ENCODE peak calls at places on chromosomes 4 and X, in six cellular contexts. One of them, this sample, is unnamed.

GRCh38 chr4:188661502-188661901 is 522.3 kb downstream of the TRIML1 start:
- DNase-seq in left colon: no peak
- DNase-seq in pulmonary artery endothelial cell: no peak
- DNase-seq in hippocampal formation: no peak
- DNase-seq in type B pancreatic cell: no peak
- DNase-seq in HL-60: no peak
- DNase-seq in this sample: no peak

GRCh38 chr4:155666701-155667537 is at the start of gene GUCY1A1:
- DNase-seq in type B pancreatic cell: peak
- DNase-seq in left colon: no peak
- DNase-seq in HL-60: no peak
- DNase-seq in hippocampal formation: peak
- DNase-seq in pulmonary artery endothelial cell: no peak
- DNase-seq in this sample: peak

GRCh38 chrX:50211510-50211909 is 6.9 kb downstream of the CCNB3 start:
- DNase-seq in pulmonary artery endothelial cell: no peak
- DNase-seq in HL-60: no peak
- DNase-seq in type B pancreatic cell: no peak
- DNase-seq in left colon: no peak
- DNase-seq in hippocampal formation: no peak
- DNase-seq in this sample: peak

GRCh38 chrX:51837926-51838325 is 55.5 kb upstream of the MAGED1 start:
- DNase-seq in hippocampal formation: no peak
- DNase-seq in pulmonary artery endothelial cell: no peak
- DNase-seq in HL-60: no peak
- DNase-seq in type B pancreatic cell: no peak
- DNase-seq in left colon: peak
- DNase-seq in this sample: no peak

GRCh38 chrX:15524417-15524816 is 23.8 kb downstream of the BMX start:
- DNase-seq in pulmonary artery endothelial cell: peak
- DNase-seq in type B pancreatic cell: no peak
- DNase-seq in HL-60: no peak
- DNase-seq in left colon: no peak
- DNase-seq in hippocampal formation: no peak
- DNase-seq in this sample: no peak

GRCh38 chr4:185283723-185284122 is 74.3 kb downstream of the SNX25 start:
- DNase-seq in type B pancreatic cell: no peak
- DNase-seq in hippocampal formation: no peak
- DNase-seq in HL-60: no peak
- DNase-seq in pulmonary artery endothelial cell: peak
- DNase-seq in left colon: no peak
- DNase-seq in this sample: no peak

GRCh38 chr4:38610844-38611550 is 53.0 kb upstream of the KLF3 start:
- DNase-seq in pulmonary artery endothelial cell: no peak
- DNase-seq in type B pancreatic cell: no peak
- DNase-seq in HL-60: no peak
- DNase-seq in hippocampal formation: peak
- DNase-seq in left colon: peak
- DNase-seq in this sample: no peak

GRCh38 chrX:47772764-47773163 is 63.9 kb upstream of the ZNF81 start:
- DNase-seq in HL-60: no peak
- DNase-seq in left colon: no peak
- DNase-seq in pulmonary artery endothelial cell: no peak
- DNase-seq in type B pancreatic cell: no peak
- DNase-seq in hippocampal formation: no peak
- DNase-seq in this sample: no peak

GRCh38 chrX:33188881-33189280 is 22.5 kb downstream of the DMD start:
- DNase-seq in HL-60: no peak
- DNase-seq in pulmonary artery endothelial cell: no peak
- DNase-seq in type B pancreatic cell: no peak
- DNase-seq in hippocampal formation: no peak
- DNase-seq in left colon: no peak
- DNase-seq in this sample: no peak

GRCh38 chr4:174702974-174703478 is 126.0 kb downstream of the GLRA3 start:
- DNase-seq in HL-60: no peak
- DNase-seq in pulmonary artery endothelial cell: no peak
- DNase-seq in type B pancreatic cell: no peak
- DNase-seq in left colon: no peak
- DNase-seq in hippocampal formation: no peak
- DNase-seq in this sample: no peak

GRCh38 chr4:2761035-2761923 is 5.1 kb upstream of the TNIP2 start:
- DNase-seq in pulmonary artery endothelial cell: no peak
- DNase-seq in left colon: peak
- DNase-seq in HL-60: no peak
- DNase-seq in type B pancreatic cell: no peak
- DNase-seq in hippocampal formation: no peak
- DNase-seq in this sample: peak

GRCh38 chr4:142077048-142077447 is 440.7 kb downstream of the IL15 start:
- DNase-seq in hippocampal formation: no peak
- DNase-seq in left colon: no peak
- DNase-seq in type B pancreatic cell: no peak
- DNase-seq in pulmonary artery endothelial cell: no peak
- DNase-seq in HL-60: no peak
- DNase-seq in this sample: no peak

GRCh38 chrX:26788402-26788998 is 572.5 kb downstream of the MAGEB5 start:
- DNase-seq in hippocampal formation: no peak
- DNase-seq in pulmonary artery endothelial cell: peak
- DNase-seq in type B pancreatic cell: no peak
- DNase-seq in HL-60: no peak
- DNase-seq in left colon: no peak
- DNase-seq in this sample: no peak

GRCh38 chrX:41889317-41890025 is 33.9 kb downstream of the CASK start:
- DNase-seq in left colon: no peak
- DNase-seq in hippocampal formation: no peak
- DNase-seq in HL-60: no peak
- DNase-seq in pulmonary artery endothelial cell: no peak
- DNase-seq in type B pancreatic cell: no peak
- DNase-seq in this sample: no peak

GRCh38 chr4:184818216-184818564 is 7.6 kb downstream of the ACSL1 start:
- DNase-seq in HL-60: no peak
- DNase-seq in left colon: no peak
- DNase-seq in type B pancreatic cell: no peak
- DNase-seq in pulmonary artery endothelial cell: no peak
- DNase-seq in hippocampal formation: no peak
- DNase-seq in this sample: no peak

GRCh38 chr4:94127707-94128328 is 79.8 kb upstream of the SMARCAD1 start:
- DNase-seq in left colon: no peak
- DNase-seq in HL-60: peak
- DNase-seq in type B pancreatic cell: no peak
- DNase-seq in hippocampal formation: no peak
- DNase-seq in pulmonary artery endothelial cell: no peak
- DNase-seq in this sample: no peak

GRCh38 chrX:68599256-68600152 is 48.0 kb upstream of the STARD8 start:
- DNase-seq in pulmonary artery endothelial cell: no peak
- DNase-seq in HL-60: no peak
- DNase-seq in type B pancreatic cell: no peak
- DNase-seq in left colon: no peak
- DNase-seq in hippocampal formation: no peak
- DNase-seq in this sample: peak

GRCh38 chrX:129099206-129099605 is 424.1 kb downstream of the SMARCA1 start:
- DNase-seq in left colon: no peak
- DNase-seq in type B pancreatic cell: no peak
- DNase-seq in hippocampal formation: no peak
- DNase-seq in HL-60: no peak
- DNase-seq in pulmonary artery endothelial cell: no peak
- DNase-seq in this sample: peak

GRCh38 chrX:12974217-12974796 is 603 bp upstream of the TMSB4X start:
- DNase-seq in hippocampal formation: no peak
- DNase-seq in type B pancreatic cell: peak
- DNase-seq in pulmonary artery endothelial cell: no peak
- DNase-seq in HL-60: no peak
- DNase-seq in left colon: peak
- DNase-seq in this sample: peak

GRCh38 chr4:87270144-87270543 is 49.7 kb upstream of the KLHL8 start:
- DNase-seq in HL-60: no peak
- DNase-seq in pulmonary artery endothelial cell: no peak
- DNase-seq in type B pancreatic cell: no peak
- DNase-seq in left colon: no peak
- DNase-seq in hippocampal formation: peak
- DNase-seq in this sample: peak

GRCh38 chr4:184590196-184590595 is 59.1 kb downstream of the CASP3 start:
- DNase-seq in HL-60: no peak
- DNase-seq in pulmonary artery endothelial cell: no peak
- DNase-seq in left colon: no peak
- DNase-seq in type B pancreatic cell: no peak
- DNase-seq in hippocampal formation: no peak
- DNase-seq in this sample: no peak

GRCh38 chrX:115364625-115365024 is 75.1 kb downstream of the LUZP4 start:
- DNase-seq in hippocampal formation: no peak
- DNase-seq in type B pancreatic cell: no peak
- DNase-seq in HL-60: no peak
- DNase-seq in pulmonary artery endothelial cell: no peak
- DNase-seq in left colon: no peak
- DNase-seq in this sample: no peak

GRCh38 chr4:3688018-3688998 is 77.9 kb upstream of the ADRA2C start:
- DNase-seq in hippocampal formation: no peak
- DNase-seq in HL-60: no peak
- DNase-seq in left colon: no peak
- DNase-seq in pulmonary artery endothelial cell: no peak
- DNase-seq in type B pancreatic cell: no peak
- DNase-seq in this sample: no peak

GRCh38 chrX:39309018-39309620 is 507.9 kb downstream of the MID1IP1 start:
- DNase-seq in left colon: no peak
- DNase-seq in pulmonary artery endothelial cell: peak
- DNase-seq in hippocampal formation: no peak
- DNase-seq in HL-60: peak
- DNase-seq in type B pancreatic cell: no peak
- DNase-seq in this sample: no peak

GRCh38 chr4:57109847-57110634 is at the start of gene IGFBP7:
- DNase-seq in type B pancreatic cell: no peak
- DNase-seq in pulmonary artery endothelial cell: no peak
- DNase-seq in HL-60: no peak
- DNase-seq in left colon: peak
- DNase-seq in hippocampal formation: no peak
- DNase-seq in this sample: peak

GRCh38 chr4:184472540-184473264 is 1.6 kb downstream of the IRF2 start:
- DNase-seq in HL-60: peak
- DNase-seq in type B pancreatic cell: peak
- DNase-seq in pulmonary artery endothelial cell: no peak
- DNase-seq in left colon: peak
- DNase-seq in hippocampal formation: peak
- DNase-seq in this sample: peak

GRCh38 chr4:189787216-189788031 is 153.2 kb upstream of the FRG1 start:
- DNase-seq in type B pancreatic cell: no peak
- DNase-seq in pulmonary artery endothelial cell: no peak
- DNase-seq in left colon: no peak
- DNase-seq in HL-60: no peak
- DNase-seq in hippocampal formation: no peak
- DNase-seq in this sample: no peak

GRCh38 chr4:123976285-123976684 is 579.7 kb downstream of the SPRY1 start:
- DNase-seq in left colon: no peak
- DNase-seq in pulmonary artery endothelial cell: peak
- DNase-seq in hippocampal formation: no peak
- DNase-seq in type B pancreatic cell: no peak
- DNase-seq in HL-60: no peak
- DNase-seq in this sample: peak

GRCh38 chr4:55561884-55562283 is 15.2 kb upstream of the CLOCK start:
- DNase-seq in HL-60: no peak
- DNase-seq in hippocampal formation: no peak
- DNase-seq in pulmonary artery endothelial cell: no peak
- DNase-seq in type B pancreatic cell: no peak
- DNase-seq in left colon: no peak
- DNase-seq in this sample: no peak